ENCODE peak calls at places on chromosomes 5 and 9, in seven cellular contexts. One of them, this sample, is unnamed.

GRCh38 chr5:117805058-117805457 is 1183.3 kb downstream of the DTWD2 start:
- DNase-seq in neural progenitor cell: no peak
- DNase-seq in transverse colon: no peak
- DNase-seq in aorta: no peak
- DNase-seq in heart left ventricle: no peak
- DNase-seq in neuronal stem cell: no peak
- DNase-seq in H9: peak; percentile 26
- DNase-seq in this sample: no peak

GRCh38 chr5:29208026-29208425 is 1985.5 kb upstream of the CDH6 start:
- DNase-seq in transverse colon: no peak
- DNase-seq in heart left ventricle: no peak
- DNase-seq in neuronal stem cell: no peak
- DNase-seq in H9: no peak
- DNase-seq in neural progenitor cell: no peak
- DNase-seq in aorta: no peak
- DNase-seq in this sample: no peak

GRCh38 chr5:172533058-172533398 is 78.7 kb upstream of the SH3PXD2B start:
- DNase-seq in H9: peak; percentile 24
- DNase-seq in neural progenitor cell: no peak
- DNase-seq in heart left ventricle: no peak
- DNase-seq in neuronal stem cell: no peak
- DNase-seq in transverse colon: peak; percentile 21
- DNase-seq in aorta: no peak
- DNase-seq in this sample: no peak

GRCh38 chr5:69007726-69008368 is 86.0 kb upstream of the SLC30A5 start:
- DNase-seq in aorta: peak; percentile 50
- DNase-seq in neural progenitor cell: peak; percentile 80
- DNase-seq in H9: peak; percentile 83
- DNase-seq in heart left ventricle: peak; percentile 69
- DNase-seq in neuronal stem cell: peak; percentile 73
- DNase-seq in transverse colon: peak; percentile 72
- DNase-seq in this sample: peak; percentile 79

GRCh38 chr5:154221371-154221896 is 30.9 kb downstream of the GALNT10 start:
- DNase-seq in aorta: peak; percentile 82
- DNase-seq in heart left ventricle: no peak
- DNase-seq in H9: no peak
- DNase-seq in neuronal stem cell: no peak
- DNase-seq in neural progenitor cell: peak; percentile 39
- DNase-seq in transverse colon: peak; percentile 26
- DNase-seq in this sample: no peak

GRCh38 chr5:177036921-177037320 is 14.4 kb downstream of the ZNF346 start:
- DNase-seq in aorta: no peak
- DNase-seq in heart left ventricle: no peak
- DNase-seq in neural progenitor cell: no peak
- DNase-seq in neuronal stem cell: no peak
- DNase-seq in H9: no peak
- DNase-seq in transverse colon: no peak
- DNase-seq in this sample: no peak

GRCh38 chr5:42858709-42859108 is 47.0 kb upstream of the SELENOP start:
- DNase-seq in heart left ventricle: no peak
- DNase-seq in transverse colon: peak; percentile 27
- DNase-seq in aorta: no peak
- DNase-seq in neural progenitor cell: peak; percentile 70
- DNase-seq in H9: no peak
- DNase-seq in neuronal stem cell: peak; percentile 21
- DNase-seq in this sample: no peak

GRCh38 chr9:97980918-97981827 is 2.0 kb upstream of the ANP32B start:
- DNase-seq in H9: no peak
- DNase-seq in aorta: no peak
- DNase-seq in neuronal stem cell: no peak
- DNase-seq in transverse colon: peak; percentile 28
- DNase-seq in heart left ventricle: no peak
- DNase-seq in neural progenitor cell: peak; percentile 13
- DNase-seq in this sample: peak; percentile 35

GRCh38 chr5:568061-568781 is 43.9 kb upstream of the CEP72 start:
- DNase-seq in transverse colon: no peak
- DNase-seq in H9: no peak
- DNase-seq in neural progenitor cell: no peak
- DNase-seq in aorta: no peak
- DNase-seq in heart left ventricle: no peak
- DNase-seq in neuronal stem cell: no peak
- DNase-seq in this sample: no peak

GRCh38 chr5:50966986-50967385 is 300.5 kb downstream of the PARP8 start:
- DNase-seq in aorta: no peak
- DNase-seq in neuronal stem cell: peak; percentile 29
- DNase-seq in transverse colon: no peak
- DNase-seq in H9: no peak
- DNase-seq in heart left ventricle: no peak
- DNase-seq in neural progenitor cell: peak; percentile 32
- DNase-seq in this sample: no peak

GRCh38 chr5:136374003-136374402 is 8.7 kb upstream of the TRPC7 start:
- DNase-seq in transverse colon: no peak
- DNase-seq in neural progenitor cell: peak; percentile 45
- DNase-seq in heart left ventricle: no peak
- DNase-seq in neuronal stem cell: no peak
- DNase-seq in aorta: no peak
- DNase-seq in H9: no peak
- DNase-seq in this sample: no peak

GRCh38 chr9:91382298-91382697 is 20.6 kb upstream of the AUH start:
- DNase-seq in neuronal stem cell: no peak
- DNase-seq in heart left ventricle: no peak
- DNase-seq in transverse colon: no peak
- DNase-seq in neural progenitor cell: no peak
- DNase-seq in H9: no peak
- DNase-seq in aorta: no peak
- DNase-seq in this sample: no peak

GRCh38 chr5:56816546-56817081 is 1.3 kb downstream of the MAP3K1 start:
- DNase-seq in neural progenitor cell: peak; percentile 75
- DNase-seq in H9: peak; percentile 83
- DNase-seq in heart left ventricle: peak; percentile 77
- DNase-seq in aorta: peak; percentile 69
- DNase-seq in neuronal stem cell: peak; percentile 45
- DNase-seq in transverse colon: peak; percentile 75
- DNase-seq in this sample: peak; percentile 80

GRCh38 chr9:116151199-116151598 is 2.4 kb upstream of the PAPPA start:
- DNase-seq in heart left ventricle: no peak
- DNase-seq in neuronal stem cell: no peak
- DNase-seq in transverse colon: no peak
- DNase-seq in H9: no peak
- DNase-seq in neural progenitor cell: no peak
- DNase-seq in aorta: no peak
- DNase-seq in this sample: no peak

GRCh38 chr5:2164586-2164985 is 281.9 kb upstream of the IRX4 start:
- DNase-seq in heart left ventricle: no peak
- DNase-seq in H9: no peak
- DNase-seq in neuronal stem cell: no peak
- DNase-seq in aorta: no peak
- DNase-seq in transverse colon: no peak
- DNase-seq in neural progenitor cell: no peak
- DNase-seq in this sample: no peak

GRCh38 chr9:137087409-137087925 is 682 bp downstream of the MAN1B1 start:
- DNase-seq in heart left ventricle: no peak
- DNase-seq in H9: no peak
- DNase-seq in neural progenitor cell: peak; percentile 26
- DNase-seq in neuronal stem cell: no peak
- DNase-seq in transverse colon: no peak
- DNase-seq in aorta: no peak
- DNase-seq in this sample: no peak

GRCh38 chr9:16278420-16278999 is 592.0 kb downstream of the BNC2 start:
- DNase-seq in aorta: no peak
- DNase-seq in heart left ventricle: no peak
- DNase-seq in transverse colon: no peak
- DNase-seq in neuronal stem cell: no peak
- DNase-seq in neural progenitor cell: no peak
- DNase-seq in H9: peak; percentile 14
- DNase-seq in this sample: no peak

GRCh38 chr9:127263664-127264063 is 910 bp upstream of the GARNL3 start:
- DNase-seq in H9: no peak
- DNase-seq in neural progenitor cell: no peak
- DNase-seq in transverse colon: no peak
- DNase-seq in aorta: no peak
- DNase-seq in heart left ventricle: no peak
- DNase-seq in neuronal stem cell: no peak
- DNase-seq in this sample: no peak

GRCh38 chr9:78692871-78693270 is 395.9 kb downstream of the PSAT1 start:
- DNase-seq in neural progenitor cell: no peak
- DNase-seq in aorta: no peak
- DNase-seq in transverse colon: no peak
- DNase-seq in H9: no peak
- DNase-seq in heart left ventricle: no peak
- DNase-seq in neuronal stem cell: no peak
- DNase-seq in this sample: no peak

GRCh38 chr9:97411789-97412627 is at the start of gene TDRD7:
- DNase-seq in aorta: peak; percentile 92
- DNase-seq in transverse colon: peak; percentile 93
- DNase-seq in H9: peak; percentile 71
- DNase-seq in neural progenitor cell: peak; percentile 86
- DNase-seq in neuronal stem cell: peak; percentile 71
- DNase-seq in heart left ventricle: peak; percentile 96
- DNase-seq in this sample: peak; percentile 93

GRCh38 chr5:57396701-57397100 is 85.9 kb downstream of the ACTBL2 start:
- DNase-seq in neural progenitor cell: no peak
- DNase-seq in transverse colon: no peak
- DNase-seq in aorta: no peak
- DNase-seq in H9: no peak
- DNase-seq in neuronal stem cell: no peak
- DNase-seq in heart left ventricle: no peak
- DNase-seq in this sample: no peak

GRCh38 chr9:78781681-78782080 is 484.8 kb downstream of the PSAT1 start:
- DNase-seq in heart left ventricle: no peak
- DNase-seq in H9: no peak
- DNase-seq in neural progenitor cell: no peak
- DNase-seq in transverse colon: no peak
- DNase-seq in aorta: no peak
- DNase-seq in neuronal stem cell: no peak
- DNase-seq in this sample: no peak

GRCh38 chr5:10577371-10578291 is 13.8 kb downstream of the ANKRD33B start:
- DNase-seq in aorta: peak; percentile 73
- DNase-seq in neuronal stem cell: no peak
- DNase-seq in heart left ventricle: no peak
- DNase-seq in transverse colon: no peak
- DNase-seq in neural progenitor cell: no peak
- DNase-seq in H9: no peak
- DNase-seq in this sample: no peak

DNA sequence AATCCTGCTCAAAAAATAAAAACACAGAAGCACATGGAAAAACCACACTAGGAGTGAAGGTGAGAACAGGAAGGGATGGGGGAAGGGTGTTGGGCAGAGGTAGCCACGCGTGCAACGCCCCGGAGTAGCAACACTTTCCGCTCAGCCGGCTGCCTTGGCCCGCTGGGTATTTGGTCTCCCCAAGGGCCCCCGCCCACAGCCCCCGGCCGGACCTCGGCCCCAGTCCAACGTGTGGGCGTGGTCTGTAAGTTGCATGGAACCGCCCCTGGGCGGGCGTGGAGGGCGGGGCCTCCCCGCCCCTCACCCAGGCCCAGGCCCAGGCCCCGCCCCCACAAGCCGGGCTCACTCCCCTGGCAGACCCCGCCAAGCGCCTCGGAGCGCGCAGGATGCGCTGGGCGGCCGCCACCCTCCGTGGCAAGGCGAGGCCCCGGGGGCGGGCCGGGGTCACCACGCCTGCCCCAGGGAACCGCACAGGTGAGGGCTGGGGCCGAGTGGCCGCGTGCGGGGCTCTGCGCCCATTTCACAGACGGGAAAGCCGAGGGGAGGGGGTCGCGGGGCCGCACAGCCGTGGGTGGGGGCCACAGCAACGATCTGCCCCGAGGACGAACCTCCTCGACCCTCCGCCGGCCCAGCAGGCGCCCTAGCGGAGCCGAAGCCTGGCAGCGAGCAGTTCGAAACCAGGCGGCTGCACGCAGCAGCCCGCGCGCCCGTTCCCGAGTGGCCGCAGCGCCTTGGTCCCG is at the start of gene SUSD3:
- DNase-seq in neural progenitor cell: peak; percentile 93
- DNase-seq in aorta: peak; percentile 80
- DNase-seq in neuronal stem cell: peak; percentile 77
- DNase-seq in heart left ventricle: peak; percentile 86
- DNase-seq in transverse colon: peak; percentile 76
- DNase-seq in H9: peak; percentile 89
- DNase-seq in this sample: peak; percentile 88
- H3K4me1 ChIP-seq in neural progenitor cell: peaks cover 22% of the 10 kb centered on the region
- H3K4me1 ChIP-seq in aorta: no peaks in the 10 kb centered on the region
- H3K4me1 ChIP-seq in neuronal stem cell: peaks cover 6% of the 10 kb centered on the region
- H3K4me1 ChIP-seq in heart left ventricle: peaks cover 18% of the 10 kb centered on the region
- H3K4me1 ChIP-seq in transverse colon: peaks cover 9% of the 10 kb centered on the region
- H3K4me1 ChIP-seq in H9: no peaks in the 10 kb centered on the region
- H3K4me1 ChIP-seq in this sample: peaks cover 30% of the 10 kb centered on the region

GRCh38 chr5:139185589-139185988 is 12.6 kb downstream of the SIL1 start:
- DNase-seq in heart left ventricle: no peak
- DNase-seq in neuronal stem cell: no peak
- DNase-seq in aorta: no peak
- DNase-seq in H9: no peak
- DNase-seq in transverse colon: no peak
- DNase-seq in neural progenitor cell: no peak
- DNase-seq in this sample: no peak
- H3K4me1 ChIP-seq in heart left ventricle: peaks cover 63% of the 10 kb centered on the region
- H3K4me1 ChIP-seq in neuronal stem cell: peaks cover 7% of the 10 kb centered on the region
- H3K4me1 ChIP-seq in aorta: no peaks in the 10 kb centered on the region
- H3K4me1 ChIP-seq in H9: no peaks in the 10 kb centered on the region
- H3K4me1 ChIP-seq in transverse colon: peaks cover 30% of the 10 kb centered on the region
- H3K4me1 ChIP-seq in neural progenitor cell: peaks cover 13% of the 10 kb centered on the region
- H3K4me1 ChIP-seq in this sample: peaks cover 21% of the 10 kb centered on the region

DNA sequence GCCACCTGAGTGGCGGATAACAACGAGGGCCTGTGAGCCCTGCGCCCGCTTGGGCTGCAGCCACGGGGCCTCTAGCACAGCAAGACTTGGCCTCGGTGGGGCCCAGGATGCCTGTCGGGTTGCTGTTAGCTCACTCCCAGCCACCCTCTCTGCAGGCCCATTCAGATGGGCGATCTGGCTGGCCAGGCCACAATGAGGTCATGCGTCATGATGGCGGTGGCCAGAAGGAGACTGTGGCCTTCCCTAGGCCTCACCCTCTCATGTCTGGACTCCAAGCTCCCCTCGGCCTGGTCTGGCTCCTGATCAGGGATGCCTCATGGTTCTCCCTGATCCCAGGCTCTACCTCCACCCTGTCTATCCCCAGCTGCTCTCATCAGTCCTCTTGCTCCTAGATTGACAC is 19.0 kb upstream of the TCOF1 start:
- DNase-seq in neural progenitor cell: no peak
- DNase-seq in H9: no peak
- DNase-seq in aorta: no peak
- DNase-seq in neuronal stem cell: no peak
- DNase-seq in heart left ventricle: no peak
- DNase-seq in transverse colon: no peak
- DNase-seq in this sample: no peak
- H3K4me1 ChIP-seq in neural progenitor cell: no peaks in the 10 kb centered on the region
- H3K4me1 ChIP-seq in H9: no peaks in the 10 kb centered on the region
- H3K4me1 ChIP-seq in aorta: no peaks in the 10 kb centered on the region
- H3K4me1 ChIP-seq in neuronal stem cell: peaks cover 2% of the 10 kb centered on the region
- H3K4me1 ChIP-seq in heart left ventricle: no peaks in the 10 kb centered on the region
- H3K4me1 ChIP-seq in transverse colon: no peaks in the 10 kb centered on the region
- H3K4me1 ChIP-seq in this sample: no peaks in the 10 kb centered on the region

GRCh38 chr5:77030097-77031071 is at the start of gene AGGF1:
- DNase-seq in heart left ventricle: peak; percentile 96
- DNase-seq in neural progenitor cell: peak; percentile 87
- DNase-seq in aorta: peak; percentile 97
- DNase-seq in neuronal stem cell: peak; percentile 56
- DNase-seq in transverse colon: peak; percentile 95
- DNase-seq in H9: peak; percentile 94
- DNase-seq in this sample: peak; percentile 95
- H3K4me1 ChIP-seq in heart left ventricle: peaks cover 17% of the 10 kb centered on the region
- H3K4me1 ChIP-seq in neural progenitor cell: peaks cover 7% of the 10 kb centered on the region
- H3K4me1 ChIP-seq in aorta: peaks cover 2% of the 10 kb centered on the region
- H3K4me1 ChIP-seq in neuronal stem cell: peaks cover 3% of the 10 kb centered on the region
- H3K4me1 ChIP-seq in transverse colon: peaks cover 6% of the 10 kb centered on the region
- H3K4me1 ChIP-seq in H9: no peaks in the 10 kb centered on the region
- H3K4me1 ChIP-seq in this sample: peaks cover 10% of the 10 kb centered on the region